ENCODE peak calls at places on chromosomes 11 and 22, in eight cellular contexts. E is upper lobe of right lung, X is left ventricle myocardium inferior, V is GM23248, U is mesendoderm, W is OCI-LY7, C is neural progenitor cell, P is heart left ventricle. G is an unnamed sample.

GRCh38 chr11:68007498-68008380 is 2.4 kb upstream of the ALDH3B1 start:
- DNase-seq in V (no peak), P (no peak), U (no peak), W (no peak), C (no peak), E (no peak), X (no peak), G (no peak)

GRCh38 chr11:87137711-87138110 is 100.0 kb downstream of the TMEM135 start:
- DNase-seq in U (no peak), P (no peak), C (no peak), V (peak), E (no peak), X (no peak), W (no peak), G (no peak)

GRCh38 chr11:120773501-120774031 is 250.3 kb upstream of the TBCEL start:
- DNase-seq in E (no peak), P (no peak), X (no peak), C (no peak), V (peak), U (no peak), W (peak), G (no peak)

GRCh38 chr11:57309106-57310059 is 15.4 kb downstream of the TNKS1BP1 start:
- DNase-seq in X (no peak), E (peak), W (no peak), C (no peak), P (no peak), U (no peak), V (no peak), G (no peak)

GRCh38 chr11:45560935-45561330 is 104.5 kb downstream of the CHST1 start:
- DNase-seq in C (no peak), X (no peak), W (no peak), E (no peak), U (no peak), P (no peak), V (no peak), G (no peak)

GRCh38 chr11:96554236-96554635 is 164.4 kb downstream of the JRKL start:
- DNase-seq in U (no peak), V (no peak), P (no peak), X (no peak), W (no peak), E (no peak), C (no peak), G (no peak)

GRCh38 chr22:25390297-25391240 is 171.1 kb downstream of the CRYBB2 start:
- DNase-seq in E (no peak), P (peak), C (no peak), V (no peak), X (no peak), U (no peak), W (no peak), G (no peak)

GRCh38 chr22:43235445-43236400 is 48.8 kb upstream of the TTLL12 start:
- DNase-seq in E (no peak), W (no peak), V (no peak), U (no peak), C (no peak), P (no peak), X (no peak), G (no peak)

GRCh38 chr11:1889941-1890855 is 1.5 kb downstream of the PRR33 start:
- DNase-seq in U (no peak), X (no peak), C (no peak), V (no peak), P (no peak), W (no peak), E (peak), G (no peak)

GRCh38 chr11:1888811-1889526 is 2.7 kb downstream of the PRR33 start:
- DNase-seq in X (no peak), C (no peak), E (peak), V (no peak), P (peak), U (no peak), W (no peak), G (peak)

GRCh38 chr11:1889527-1889930 is 2.2 kb downstream of the PRR33 start:
- DNase-seq in C (no peak), P (no peak), U (no peak), W (no peak), V (no peak), E (no peak), X (no peak), G (no peak)

GRCh38 chr11:1887451-1888346 is 4.0 kb downstream of the PRR33 start:
- DNase-seq in E (peak), P (no peak), W (no peak), U (no peak), X (no peak), V (no peak), C (no peak), G (no peak)

GRCh38 chr11:1888347-1888753 is 3.3 kb downstream of the PRR33 start:
- DNase-seq in U (no peak), E (no peak), X (no peak), V (no peak), C (no peak), W (no peak), P (no peak), G (no peak)
- H3K27ac ChIP-seq in U (no peak), E (no peak), X (peak), V (no peak), C (no peak), W (no peak), P (no peak), G (peak)

DNA sequence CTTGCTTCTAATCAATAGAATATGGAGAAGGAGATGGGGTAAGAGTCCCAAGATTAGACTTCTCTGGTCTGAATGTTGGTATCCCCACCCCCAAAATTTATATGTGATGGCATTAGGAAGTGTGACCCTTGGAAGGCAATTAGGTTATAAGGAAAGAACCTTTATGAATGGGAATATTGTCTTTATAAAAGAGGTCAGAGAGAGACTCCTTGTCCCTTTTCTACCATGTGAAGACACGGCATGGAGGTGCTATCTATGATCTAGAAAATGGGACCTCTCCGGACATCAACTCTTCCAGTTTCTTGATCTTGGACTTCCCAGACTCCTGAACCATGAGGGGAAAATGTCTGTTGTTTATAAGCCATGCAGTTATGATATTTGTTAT is 37.9 kb upstream of the FJX1 start:
- DNase-seq in C (no peak), U (no peak), W (no peak), V (no peak), X (no peak), E (no peak), P (no peak), G (no peak)
- H3K27ac ChIP-seq in C (no peak), U (no peak), W (no peak), V (peak), X (no peak), E (no peak), P (no peak), G (no peak)

DNA sequence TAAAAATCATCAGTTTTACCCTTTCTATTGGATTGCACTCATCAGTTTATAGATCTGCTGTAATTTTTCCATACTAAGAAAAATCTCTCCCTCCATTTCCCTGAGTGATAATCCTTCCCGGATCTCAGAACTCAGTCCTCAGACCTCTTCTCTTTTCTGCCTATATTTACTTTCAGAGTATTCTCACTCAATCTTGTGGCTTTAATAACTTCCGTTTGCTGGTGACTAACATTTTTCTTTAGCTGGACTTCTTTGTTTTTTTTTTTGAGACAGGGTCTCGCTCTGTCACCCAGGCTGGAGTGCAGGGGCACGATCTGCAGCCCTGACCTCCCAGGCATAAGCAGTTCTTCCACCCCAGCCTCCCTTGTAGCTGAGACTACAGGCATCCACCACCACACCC is 10.4 kb downstream of the ATXN10 start:
- DNase-seq in U (no peak), W (no peak), C (no peak), V (no peak), E (no peak), P (no peak), X (no peak), G (no peak)
- H3K27ac ChIP-seq in U (no peak), W (no peak), C (no peak), V (peak), E (no peak), P (no peak), X (no peak), G (no peak)

GRCh38 chr22:19106886-19107729 is 15.1 kb downstream of the DGCR2 start:
- DNase-seq in W (no peak), V (no peak), C (no peak), E (peak), X (no peak), U (no peak), P (no peak), G (no peak)
- H3K27ac ChIP-seq in W (no peak), V (no peak), C (no peak), E (no peak), X (no peak), U (no peak), P (no peak), G (no peak)

DNA sequence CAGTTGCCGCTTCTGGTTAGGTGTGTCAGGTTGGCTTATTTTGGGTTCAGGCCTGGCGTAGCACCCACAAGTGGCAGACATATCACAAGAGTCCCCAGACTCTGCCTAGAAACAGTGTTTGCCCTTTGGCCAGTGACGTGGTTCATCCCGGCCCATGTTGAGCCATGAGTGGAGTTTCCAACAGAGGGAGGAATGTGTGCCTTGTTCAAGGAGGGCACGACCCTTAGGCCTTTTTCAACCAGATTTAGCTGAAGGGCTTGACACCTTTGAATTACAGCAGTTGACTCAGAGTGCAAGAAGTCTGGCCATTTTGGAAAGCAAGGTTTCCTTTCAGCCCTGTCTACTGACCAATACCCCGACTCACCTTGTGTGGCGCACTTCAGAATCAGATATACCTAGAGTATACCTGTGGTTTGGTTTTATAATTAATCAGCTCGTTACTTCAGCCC is 15.1 kb upstream of the AIFM3 start:
- DNase-seq in U (no peak), C (peak), P (no peak), W (no peak), X (no peak), V (no peak), E (no peak), G (no peak)
- H3K27ac ChIP-seq in U (no peak), C (no peak), P (no peak), W (no peak), X (no peak), V (no peak), E (no peak), G (no peak)

DNA sequence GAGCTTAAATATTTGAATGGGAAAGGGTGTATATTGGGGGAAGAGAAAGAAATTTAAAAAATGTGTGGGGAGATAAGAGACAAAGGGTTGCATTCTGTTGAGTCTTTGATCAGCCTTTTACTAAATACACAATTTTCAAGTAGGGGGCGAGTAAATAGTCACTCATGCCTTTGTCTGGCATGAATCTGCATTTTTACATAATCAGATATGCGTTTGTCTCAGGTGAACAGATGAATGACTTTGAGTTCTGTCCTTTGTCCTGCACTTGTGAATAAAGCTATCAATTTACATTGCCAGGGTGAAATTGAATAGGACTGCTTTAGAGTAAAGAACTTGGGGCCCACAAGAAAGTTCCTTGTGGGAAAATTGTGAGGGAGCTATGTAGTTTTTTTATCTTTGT is 523.6 kb upstream of the LUZP2 start:
- DNase-seq in W (no peak), X (no peak), P (no peak), E (no peak), U (peak), V (no peak), C (no peak), G (no peak)
- H3K27ac ChIP-seq in W (no peak), X (no peak), P (no peak), E (no peak), U (no peak), V (no peak), C (no peak), G (no peak)

GRCh38 chr11:59223177-59223576 is 10.4 kb upstream of the MPEG1 start:
- DNase-seq in W (no peak), P (no peak), E (no peak), V (no peak), C (no peak), U (no peak), X (no peak), G (no peak)

GRCh38 chr11:59223611-59224010 is 10.9 kb upstream of the MPEG1 start:
- DNase-seq in X (no peak), V (no peak), P (no peak), C (no peak), W (no peak), U (no peak), E (no peak), G (no peak)

GRCh38 chr11:59222464-59223065 is 9.8 kb upstream of the MPEG1 start:
- DNase-seq in C (no peak), V (no peak), U (no peak), W (no peak), P (no peak), X (no peak), E (no peak), G (no peak)

GRCh38 chr11:59225017-59225416 is 12.3 kb upstream of the MPEG1 start:
- DNase-seq in E (no peak), V (no peak), W (no peak), X (no peak), U (no peak), C (no peak), P (no peak), G (no peak)

GRCh38 chr11:59224419-59224928 is 11.7 kb upstream of the MPEG1 start:
- DNase-seq in U (no peak), X (no peak), V (peak), E (no peak), P (no peak), C (no peak), W (no peak), G (no peak)
- H3K27ac ChIP-seq in U (no peak), X (peak), V (peak), E (peak), P (peak), C (no peak), W (no peak), G (peak)

DNA sequence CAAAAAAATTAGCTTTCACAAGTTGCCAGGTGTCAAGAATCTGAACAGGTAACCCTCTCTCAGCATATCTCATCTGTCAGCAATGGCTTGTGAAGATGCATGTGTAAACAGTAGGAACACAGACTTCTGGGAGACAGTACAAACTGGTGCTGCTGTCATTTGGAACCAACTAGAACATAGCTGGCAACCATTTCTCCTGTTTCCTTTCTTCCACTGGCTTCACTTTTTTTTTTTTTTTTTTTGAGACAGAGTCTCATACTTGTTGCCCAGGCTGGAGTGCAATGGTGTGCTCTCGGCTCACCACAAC is 2.1 kb upstream of the PIK3C2A start:
- DNase-seq in C (no peak), X (no peak), V (no peak), W (no peak), U (peak), E (no peak), P (no peak), G (no peak)
- H3K27ac ChIP-seq in C (no peak), X (peak), V (peak), W (no peak), U (no peak), E (peak), P (peak), G (peak)